ENCODE peak calls at places on chromosomes 2 and 18, in eight cellular contexts. G, F, Y, K, J, L, A and W are unnamed samples. For H3K36me3, the result is how much of the 10 kb centered on the place peaks cover.

GRCh38 chr2:234730066-234730640 is 221.7 kb upstream of the SH3BP4 start:
- DNase-seq in G (no peak), F (no peak), Y (no peak), K (no peak), J (no peak), L (no peak), A (no peak), W (peak)

GRCh38 chr2:109440507-109441156 is 173.1 kb downstream of the SEPTIN10 start:
- DNase-seq in G (no peak), F (no peak), Y (no peak), K (no peak), J (no peak), L (peak), A (no peak), W (no peak)

GRCh38 chr2:175633227-175633626 is 368.8 kb downstream of the LNPK start:
- DNase-seq in G (no peak), F (no peak), Y (no peak), K (no peak), J (no peak), L (no peak), A (no peak), W (no peak)

GRCh38 chr2:104734937-104735586 is 118.9 kb upstream of the POU3F3 start:
- DNase-seq in G (no peak), F (no peak), Y (no peak), K (peak), J (no peak), L (no peak), A (no peak), W (no peak)

GRCh38 chr2:96647681-96648080 is 5.1 kb downstream of the FER1L5 start:
- DNase-seq in G (no peak), F (no peak), Y (no peak), K (no peak), J (no peak), L (no peak), A (no peak), W (no peak)

GRCh38 chr2:156340377-156340776 is 7.9 kb upstream of the NR4A2 start:
- DNase-seq in G (no peak), F (no peak), Y (no peak), K (no peak), J (no peak), L (no peak), A (no peak), W (no peak)

GRCh38 chr2:124776332-124776731 is 751.2 kb downstream of the CNTNAP5 start:
- DNase-seq in G (no peak), F (no peak), Y (no peak), K (no peak), J (no peak), L (no peak), A (no peak), W (no peak)

GRCh38 chr2:24385366-24385765 is 25.0 kb upstream of the ITSN2 start:
- DNase-seq in G (no peak), F (no peak), Y (no peak), K (no peak), J (no peak), L (no peak), A (no peak), W (no peak)

GRCh38 chr2:241009601-241010530 is 11.4 kb downstream of the SNED1 start:
- DNase-seq in G (no peak), F (peak), Y (peak), K (no peak), J (peak), L (no peak), A (no peak), W (no peak)

GRCh38 chr2:3588084-3588483 is 6.8 kb upstream of the COLEC11 start:
- DNase-seq in G (no peak), F (no peak), Y (no peak), K (no peak), J (no peak), L (no peak), A (no peak), W (no peak)

GRCh38 chr18:35693829-35694228 is 112.3 kb downstream of the GALNT1 start:
- DNase-seq in G (no peak), F (no peak), Y (no peak), K (no peak), J (no peak), L (no peak), A (no peak), W (no peak)

GRCh38 chr2:9809064-9809356 is 34.3 kb upstream of the TAF1B start:
- DNase-seq in G (no peak), F (peak), Y (no peak), K (no peak), J (no peak), L (peak), A (peak), W (no peak)

GRCh38 chr2:200525882-200526651 is at the start of gene SGO2:
- DNase-seq in G (peak), F (peak), Y (peak), K (peak), J (peak), L (peak), A (peak), W (peak)

GRCh38 chr2:197929008-197929885 is 124.9 kb downstream of the PLCL1 start:
- DNase-seq in G (no peak), F (no peak), Y (no peak), K (no peak), J (no peak), L (no peak), A (no peak), W (no peak)

GRCh38 chr18:59512025-59512710 is 153.1 kb upstream of the LMAN1 start:
- DNase-seq in G (no peak), F (no peak), Y (no peak), K (no peak), J (no peak), L (no peak), A (no peak), W (no peak)

GRCh38 chr18:48623468-48624220 is 84.8 kb downstream of the CTIF start:
- DNase-seq in G (no peak), F (no peak), Y (peak), K (no peak), J (no peak), L (no peak), A (no peak), W (peak)

GRCh38 chr2:222292738-222293134 is 6.1 kb downstream of the PAX3 start:
- DNase-seq in G (no peak), F (no peak), Y (no peak), K (no peak), J (no peak), L (no peak), A (no peak), W (no peak)

DNA sequence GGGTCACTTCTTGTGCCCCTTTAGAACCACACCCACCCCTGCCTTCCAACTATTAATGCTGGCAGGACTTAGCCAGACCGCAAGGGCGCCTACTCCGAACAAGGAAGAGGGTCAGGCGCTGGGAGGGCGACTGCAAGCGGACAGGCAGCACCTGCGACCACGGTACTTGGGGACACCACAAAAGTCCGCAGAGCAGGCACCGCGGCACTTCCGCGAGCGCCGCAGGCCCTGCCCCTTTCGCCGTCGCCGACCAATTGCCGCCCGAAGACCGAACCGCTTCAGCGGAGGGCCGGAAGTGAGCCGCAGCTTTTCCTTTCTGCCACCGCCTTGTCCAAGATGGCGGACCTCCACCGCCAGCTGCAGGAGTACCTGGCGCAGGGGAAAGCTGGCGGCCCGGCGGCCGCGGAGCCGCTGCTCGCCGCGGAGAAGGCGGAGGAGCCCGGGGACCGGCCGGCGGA is at the start of gene SFT2D3:
- DNase-seq in G (peak), F (peak), Y (peak), K (peak), J (peak), L (peak), A (peak), W (peak)
- H3K4me3 ChIP-seq in G (peak), F (peak), Y (peak), K (peak), J (peak), L (peak), A (peak), W (peak)

GRCh38 chr2:231786177-231786916 is at the start of gene COPS7B:
- DNase-seq in G (no peak), F (peak), Y (peak), K (peak), J (peak), L (peak), A (peak), W (no peak)
- TF ChIP-seq CTCF in G (peak), F (peak), Y (peak), K (peak), J (no peak), L (no peak), A (no peak), W (peak)

DNA sequence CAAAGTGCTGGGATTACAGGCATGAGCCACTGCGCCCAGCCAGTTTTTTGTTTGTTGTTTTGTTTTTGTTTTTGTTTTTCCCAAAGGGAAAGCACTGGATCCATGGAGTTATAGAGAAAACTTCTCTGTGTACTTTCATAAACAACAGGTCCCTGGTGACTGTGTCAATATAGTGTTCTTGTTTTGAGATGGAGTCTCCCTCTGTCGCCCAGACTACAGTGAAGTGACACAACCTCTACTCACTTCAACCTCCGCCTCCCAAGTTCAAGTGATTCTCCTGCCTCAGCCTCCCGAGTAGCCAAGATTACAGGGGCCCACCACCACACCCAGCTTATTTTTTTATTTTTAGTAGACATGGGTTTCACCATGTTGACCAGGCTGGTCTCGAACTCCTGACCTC is 16.5 kb downstream of the USP34 start:
- DNase-seq in G (no peak), F (no peak), Y (no peak), K (no peak), J (no peak), L (no peak), A (no peak), W (no peak)
- H3K36me3 ChIP-seq in G (under half), F (under half), Y (under half), K (under half), J (under half), L (under half), A (under half), W (under half)

GRCh38 chr2:165697727-165698620 is 96.1 kb downstream of the GALNT3 start:
- DNase-seq in G (no peak), F (no peak), Y (no peak), K (no peak), J (no peak), L (no peak), A (no peak), W (no peak)
- H3K4me3 ChIP-seq in G (no peak), F (no peak), Y (no peak), K (no peak), J (no peak), L (no peak), A (no peak), W (no peak)